ENCODE peak calls at places on chromosomes 12 and 14, in ten cellular contexts. J, H, G, Q, Y, Z, B, P, S and L are unnamed samples.

GRCh38 chr12:46795988-46796387 is 29.8 kb downstream of the SLC38A4 start:
- DNase-seq in B (no peak), P (no peak), Q (no peak), Z (no peak), H (no peak), Y (no peak), S (no peak), G (no peak), J (no peak), L (no peak)

GRCh38 chr12:104877107-104877705 is 80.9 kb downstream of the SLC41A2 start:
- DNase-seq in G (peak; percentile 67), B (peak; percentile 50), S (no peak), Q (no peak), H (no peak), Z (peak; percentile 16), Y (peak; percentile 26), J (peak; percentile 28), P (no peak), L (peak; percentile 74)

GRCh38 chr12:13022737-13023370 is 21.3 kb upstream of the FAM234B start:
- DNase-seq in Q (no peak), H (no peak), J (no peak), Y (no peak), S (no peak), B (no peak), G (peak; percentile 18), Z (no peak), P (no peak), L (no peak)

GRCh38 chr14:37246427-37246829 is 48.7 kb downstream of the MIPOL1 start:
- DNase-seq in G (peak; percentile 77), P (no peak), Z (peak; percentile 74), B (peak; percentile 61), Y (no peak), H (no peak), Q (no peak), J (no peak), S (no peak), L (no peak)

GRCh38 chr12:131242741-131243496 is 289.2 kb downstream of the ADGRD1 start:
- DNase-seq in G (no peak), Y (no peak), Z (peak; percentile 64), S (peak; percentile 29), Q (peak; percentile 3), H (no peak), J (no peak), B (peak; percentile 94), P (no peak), L (peak; percentile 86)

GRCh38 chr14:63453443-63453936 is 89.7 kb downstream of the PPP2R5E start:
- DNase-seq in Z (no peak), S (no peak), P (no peak), J (no peak), Q (no peak), Y (no peak), G (no peak), H (no peak), B (no peak), L (no peak)

GRCh38 chr14:99361596-99362220 is 89.7 kb upstream of the BCL11B start:
- DNase-seq in Q (no peak), G (no peak), P (no peak), H (no peak), Y (no peak), S (no peak), Z (no peak), J (no peak), B (no peak), L (no peak)

GRCh38 chr12:27434673-27435565 is 11.6 kb upstream of the SMCO2 start:
- DNase-seq in B (no peak), Z (peak; percentile 12), Y (no peak), G (peak; percentile 9), J (no peak), H (no peak), Q (no peak), P (no peak), S (no peak), L (peak; percentile 43)

GRCh38 chr12:121383601-121384019 is 16.3 kb upstream of the RNF34 start:
- DNase-seq in Z (no peak), P (no peak), B (no peak), S (no peak), Q (no peak), J (no peak), G (no peak), Y (no peak), H (no peak), L (no peak)

GRCh38 chr12:5592313-5592712 is 160.4 kb downstream of the NTF3 start:
- DNase-seq in J (no peak), B (no peak), Y (no peak), Z (no peak), H (no peak), Q (no peak), G (no peak), P (no peak), S (no peak), L (no peak)

GRCh38 chr12:79555006-79555925 is 135.5 kb downstream of the PAWR start:
- DNase-seq in G (peak; percentile 84), Y (no peak), H (no peak), P (no peak), S (no peak), Z (peak; percentile 44), J (no peak), B (peak; percentile 66), Q (no peak), L (no peak)

GRCh38 chr14:45467023-45467422 is 214.0 kb upstream of the MIS18BP1 start:
- DNase-seq in S (no peak), P (no peak), Q (no peak), Z (no peak), G (no peak), Y (no peak), J (no peak), H (no peak), B (no peak), L (no peak)

GRCh38 chr14:49768301-49769121 is 558 bp downstream of the KLHDC2 start:
- DNase-seq in P (peak; percentile 79), G (peak; percentile 67), J (peak; percentile 85), H (peak; percentile 78), Z (peak; percentile 67), Y (peak; percentile 65), B (peak; percentile 81), S (peak; percentile 92), Q (peak; percentile 58), L (peak; percentile 71)

GRCh38 chr12:10221846-10222245 is 9.2 kb downstream of the GABARAPL1 start:
- DNase-seq in Y (no peak), H (no peak), Z (no peak), J (no peak), P (no peak), B (no peak), S (no peak), Q (no peak), G (no peak), L (no peak)

GRCh38 chr12:72369560-72369959 is 97.4 kb downstream of the TRHDE start:
- DNase-seq in Q (no peak), B (no peak), Z (no peak), P (no peak), G (peak; percentile 15), J (no peak), S (no peak), H (no peak), Y (no peak), L (no peak)

GRCh38 chr12:79897617-79898016 is 37.3 kb downstream of the PPP1R12A start:
- DNase-seq in Z (peak; percentile 50), B (peak; percentile 55), J (no peak), S (no peak), Y (no peak), G (peak; percentile 62), Q (no peak), H (no peak), P (no peak), L (no peak)

GRCh38 chr12:52523825-52524224 is 3.6 kb upstream of the KRT5 start:
- DNase-seq in Z (no peak), J (no peak), S (no peak), Q (no peak), H (peak; percentile 54), B (no peak), G (no peak), Y (no peak), P (no peak), L (no peak)

GRCh38 chr12:52524241-52524897 is 4.2 kb upstream of the KRT5 start:
- DNase-seq in H (peak; percentile 57), B (no peak), J (no peak), Y (no peak), P (peak; percentile 49), Z (no peak), Q (no peak), G (no peak), S (no peak), L (no peak)

GRCh38 chr12:52526511-52526951 is 6.3 kb upstream of the KRT5 start:
- DNase-seq in H (no peak), S (no peak), G (no peak), P (peak; percentile 27), J (no peak), Z (no peak), Q (no peak), B (no peak), Y (no peak), L (no peak)

GRCh38 chr12:52525661-52526499 is 5.7 kb upstream of the KRT5 start:
- DNase-seq in Y (no peak), S (no peak), Z (no peak), G (no peak), H (peak; percentile 52), B (no peak), J (no peak), Q (no peak), P (peak; percentile 32), L (no peak)

GRCh38 chr12:52524898-52525591 is 4.9 kb upstream of the KRT5 start:
- DNase-seq in Y (no peak), H (peak; percentile 27), Q (no peak), Z (no peak), P (peak; percentile 25), B (no peak), S (no peak), G (no peak), J (no peak), L (no peak)
- H3K27ac ChIP-seq in Y (no peak overlapping the region), H (peak overlapping the region; percentile 94), Q (no peak overlapping the region), Z (no peak overlapping the region), P (no peak overlapping the region), B (no peak overlapping the region), S (no peak overlapping the region), G (no peak overlapping the region), J (no peak overlapping the region), L (no peak overlapping the region)

GRCh38 chr14:78227466-78228077 is 57.4 kb downstream of the NRXN3 start:
- DNase-seq in P (no peak), G (no peak), Y (no peak), Z (peak; percentile 55), B (peak; percentile 23), J (no peak), Q (no peak), S (no peak), H (no peak), L (no peak)
- TF ChIP-seq CTCF in P (no peak), G (no peak), Y (no peak), Z (peak; percentile 49), B (no peak), J (no peak), Q (no peak), S (no peak), H (no peak), L (no peak)

GRCh38 chr12:118549506-118550109 is 173.3 kb downstream of the SUDS3 start:
- DNase-seq in B (no peak), H (no peak), Z (no peak), G (no peak), P (no peak), J (no peak), Q (no peak), S (no peak), Y (no peak), L (no peak)
- H3K4me1 ChIP-seq in B (no peaks in the 10 kb centered on the region), H (no peaks in the 10 kb centered on the region), Z (peaks cover 9% of the 10 kb centered on the region), G (no peaks in the 10 kb centered on the region), P (no peaks in the 10 kb centered on the region), J (no peaks in the 10 kb centered on the region), Q (no peaks in the 10 kb centered on the region), S (no peaks in the 10 kb centered on the region), Y (no peaks in the 10 kb centered on the region), L (no peaks in the 10 kb centered on the region)

DNA sequence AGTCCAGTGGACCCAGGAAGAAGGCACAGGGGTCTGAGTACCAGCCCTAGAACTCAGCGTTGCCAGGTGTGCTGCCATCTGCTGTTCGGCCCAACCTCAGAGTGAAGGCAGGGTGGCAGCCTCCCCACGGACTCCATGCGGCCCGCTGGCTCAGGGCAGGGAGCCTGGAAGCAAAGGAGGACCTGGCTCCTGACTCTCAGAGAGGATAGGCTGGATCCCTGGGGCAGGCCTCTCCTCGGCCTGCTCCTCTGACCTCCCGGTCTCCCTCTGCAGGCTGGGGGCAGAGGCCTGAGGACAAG is 10.1 kb downstream of the MCRS1 start:
- DNase-seq in P (no peak), J (no peak), H (no peak), B (peak; percentile 58), Y (no peak), S (peak; percentile 13), Q (no peak), Z (peak; percentile 21), G (no peak), L (no peak)
- H3K27ac ChIP-seq in P (no peak overlapping the region), J (no peak overlapping the region), H (no peak overlapping the region), B (no peak overlapping the region), Y (no peak overlapping the region), S (no peak overlapping the region), Q (peak overlapping the region; percentile 9), Z (no peak overlapping the region), G (no peak overlapping the region), L (no peak overlapping the region)